ENCODE peak calls at places on chromosome 17, in ten cellular contexts. Z is neural progenitor cell, I is keratinocyte, A is A549, P is GM23248, J is Karpas-422, Y is MM.1S, V is PC-9, Q is K562, F is GM12878. K is an unnamed sample. For H3K4me1, the result is how much of the 10 kb centered on the place peaks cover.

GRCh38 chr17:82372063-82372590 is 562 bp downstream of the UTS2R start:
- DNase-seq in P (no peak), A (no peak), V (no peak), J (no peak), I (no peak), Z (no peak), F (no peak), Y (no peak), Q (no peak), K (no peak)

GRCh38 chr17:68491381-68491849 is 20.8 kb upstream of the PRKAR1A start:
- DNase-seq in Z (no peak), Q (peak), V (no peak), I (no peak), J (peak), Y (no peak), P (no peak), F (no peak), A (no peak), K (no peak)

GRCh38 chr17:17491546-17491988 is 4.6 kb downstream of the RASD1 start:
- DNase-seq in A (no peak), I (no peak), Y (no peak), J (no peak), F (no peak), Q (no peak), P (no peak), V (no peak), Z (no peak), K (no peak)

GRCh38 chr17:4609761-4610160 is 25.4 kb downstream of the SMTNL2 start:
- DNase-seq in J (no peak), Y (no peak), Z (no peak), V (no peak), P (no peak), Q (no peak), A (no peak), I (no peak), F (no peak), K (no peak)

GRCh38 chr17:76131692-76132573 is 9.1 kb downstream of the FOXJ1 start:
- DNase-seq in A (no peak), Z (no peak), Y (no peak), Q (no peak), P (no peak), F (no peak), J (no peak), I (peak), V (peak), K (peak)

GRCh38 chr17:82775033-82775823 is 23.4 kb downstream of the TBCD start:
- DNase-seq in J (peak), Z (peak), A (peak), P (peak), V (no peak), Q (peak), F (no peak), Y (no peak), I (no peak), K (no peak)

GRCh38 chr17:72514888-72515287 is 394.1 kb downstream of the SOX9 start:
- DNase-seq in A (no peak), V (no peak), P (peak), J (no peak), Q (no peak), F (no peak), Z (no peak), Y (no peak), I (no peak), K (no peak)

GRCh38 chr17:69967910-69968411 is 107.1 kb upstream of the KCNJ16 start:
- DNase-seq in I (no peak), Q (no peak), Z (no peak), P (peak), A (no peak), J (no peak), F (no peak), V (no peak), Y (no peak), K (peak)

GRCh38 chr17:73323622-73324455 is 12.0 kb upstream of the CDC42EP4 start:
- DNase-seq in F (no peak), I (no peak), Y (no peak), P (peak), A (no peak), J (no peak), V (no peak), Z (no peak), Q (no peak), K (peak)

GRCh38 chr17:49618112-49618611 is 42.5 kb downstream of the NXPH3 start:
- DNase-seq in J (no peak), Z (no peak), I (no peak), A (no peak), P (peak), Q (no peak), F (no peak), V (no peak), Y (no peak), K (peak)

GRCh38 chr17:80453980-80454556 is 22.3 kb downstream of the NPTX1 start:
- DNase-seq in F (no peak), Z (no peak), I (no peak), A (no peak), V (no peak), Y (no peak), P (no peak), Q (peak), J (no peak), K (no peak)

GRCh38 chr17:2406271-2406902 is 5.5 kb upstream of the MNT start:
- DNase-seq in Y (no peak), A (peak), P (peak), I (no peak), Z (peak), V (peak), Q (no peak), F (no peak), J (no peak), K (peak)

GRCh38 chr17:31448467-31449077 is 57.1 kb downstream of the RAB11FIP4 start:
- DNase-seq in Z (no peak), V (peak), J (no peak), Q (no peak), A (no peak), F (no peak), I (no peak), P (peak), Y (no peak), K (no peak)

GRCh38 chr17:34902761-34903325 is 58.4 kb downstream of the CCT6B start:
- DNase-seq in I (no peak), A (no peak), V (no peak), P (no peak), Y (no peak), Z (peak), J (no peak), Q (no peak), F (no peak), K (no peak)

GRCh38 chr17:49106366-49107210 is 26.0 kb upstream of the B4GALNT2 start:
- DNase-seq in A (peak), Q (peak), F (no peak), I (no peak), Y (no peak), J (no peak), Z (no peak), P (peak), V (peak), K (peak)

GRCh38 chr17:50798424-50799344 is 31.4 kb upstream of the ANKRD40CL start:
- DNase-seq in A (no peak), Q (no peak), V (no peak), I (peak), Y (no peak), P (no peak), F (no peak), Z (no peak), J (peak), K (peak)

GRCh38 chr17:27533068-27533397 is 76.8 kb downstream of the KSR1 start:
- DNase-seq in J (no peak), F (no peak), Y (no peak), A (no peak), V (no peak), I (no peak), Q (no peak), P (no peak), Z (no peak), K (no peak)

GRCh38 chr17:46071796-46072195 is 72.7 kb downstream of the STH start:
- DNase-seq in Z (peak), J (no peak), A (no peak), V (no peak), Q (no peak), I (no peak), F (no peak), Y (no peak), P (no peak), K (no peak)

GRCh38 chr17:4003501-4004421 is 39.5 kb upstream of the ATP2A3 start:
- DNase-seq in F (no peak), Y (no peak), J (no peak), P (peak), V (no peak), Z (peak), Q (no peak), I (no peak), A (no peak), K (no peak)

GRCh38 chr17:34318474-34318873 is 761 bp upstream of the CCL8 start:
- DNase-seq in J (peak), Q (peak), I (no peak), P (no peak), F (no peak), Y (peak), Z (peak), V (no peak), A (peak), K (no peak)

GRCh38 chr17:56358651-56359050 is 205.4 kb downstream of the ANKFN1 start:
- DNase-seq in F (no peak), P (no peak), I (peak), J (no peak), Q (no peak), V (no peak), Z (no peak), A (no peak), Y (no peak), K (peak)

GRCh38 chr17:4678448-4679026 is 25.4 kb downstream of the PELP1 start:
- DNase-seq in I (peak), Z (no peak), Y (no peak), A (peak), V (peak), P (peak), F (no peak), Q (peak), J (no peak), K (peak)

GRCh38 chr17:42531455-42532354 is 4.3 kb upstream of the NAGLU start:
- DNase-seq in Z (peak), J (peak), A (peak), V (no peak), P (peak), I (no peak), F (no peak), Y (peak), Q (peak), K (peak)
- H3K4me2 ChIP-seq in Z (peak), J (peak), A (peak), V (peak), P (peak), I (peak), F (peak), Y (peak), Q (peak), K (peak)

DNA sequence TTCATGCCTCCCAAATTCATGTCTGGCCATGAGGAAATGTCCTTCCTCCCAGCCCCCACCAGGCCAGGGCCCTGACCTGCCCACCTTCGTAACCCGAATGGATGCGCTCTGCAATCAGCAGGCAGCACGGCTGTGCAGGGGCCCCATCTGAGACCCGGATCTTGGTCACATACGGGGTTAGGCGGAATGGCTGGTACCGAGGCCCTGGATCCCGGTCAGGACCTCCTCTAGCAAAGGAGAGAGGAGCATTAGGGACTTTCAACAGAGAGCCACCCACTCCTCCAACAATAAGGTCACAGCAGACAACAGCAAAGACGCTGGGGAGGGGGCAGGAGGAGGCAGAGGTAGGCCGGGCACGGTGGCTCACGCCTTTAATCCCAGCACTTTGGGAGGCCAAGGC is 3.6 kb downstream of the PER1 start:
- DNase-seq in J (no peak), V (no peak), A (no peak), P (no peak), Z (no peak), Y (no peak), Q (no peak), I (no peak), F (no peak), K (no peak)
- H3K4me3 ChIP-seq in J (no peak), V (no peak), A (no peak), P (no peak), Z (no peak), Y (no peak), Q (no peak), I (no peak), F (no peak), K (no peak)

GRCh38 chr17:75130632-75131277 is 787 bp downstream of the NT5C start:
- DNase-seq in V (peak), J (peak), P (peak), I (no peak), Q (peak), A (peak), F (no peak), Z (peak), Y (no peak), K (peak)
- H3K4me1 ChIP-seq in V (under half), J (under half), P (under half), I (under half), Q (under half), A (under half), F (under half), Z (under half), Y (under half), K (under half)

GRCh38 chr17:44602390-44602789 is 45.1 kb downstream of the FZD2 start:
- DNase-seq in V (no peak), F (no peak), Q (no peak), I (no peak), P (no peak), Z (no peak), J (no peak), A (no peak), Y (no peak), K (no peak)

GRCh38 chr17:44598329-44598728 is 41.0 kb downstream of the FZD2 start:
- DNase-seq in P (no peak), Y (no peak), Z (no peak), A (no peak), V (no peak), J (no peak), F (no peak), Q (no peak), I (no peak), K (no peak)

GRCh38 chr17:44601574-44602372 is 44.5 kb downstream of the FZD2 start:
- DNase-seq in Q (no peak), Y (no peak), J (no peak), I (no peak), F (no peak), Z (no peak), V (no peak), A (no peak), P (peak), K (no peak)

GRCh38 chr17:44598932-44599297 is 41.6 kb downstream of the FZD2 start:
- DNase-seq in V (no peak), J (no peak), A (no peak), I (no peak), Z (no peak), Y (no peak), F (no peak), Q (no peak), P (no peak), K (no peak)

DNA sequence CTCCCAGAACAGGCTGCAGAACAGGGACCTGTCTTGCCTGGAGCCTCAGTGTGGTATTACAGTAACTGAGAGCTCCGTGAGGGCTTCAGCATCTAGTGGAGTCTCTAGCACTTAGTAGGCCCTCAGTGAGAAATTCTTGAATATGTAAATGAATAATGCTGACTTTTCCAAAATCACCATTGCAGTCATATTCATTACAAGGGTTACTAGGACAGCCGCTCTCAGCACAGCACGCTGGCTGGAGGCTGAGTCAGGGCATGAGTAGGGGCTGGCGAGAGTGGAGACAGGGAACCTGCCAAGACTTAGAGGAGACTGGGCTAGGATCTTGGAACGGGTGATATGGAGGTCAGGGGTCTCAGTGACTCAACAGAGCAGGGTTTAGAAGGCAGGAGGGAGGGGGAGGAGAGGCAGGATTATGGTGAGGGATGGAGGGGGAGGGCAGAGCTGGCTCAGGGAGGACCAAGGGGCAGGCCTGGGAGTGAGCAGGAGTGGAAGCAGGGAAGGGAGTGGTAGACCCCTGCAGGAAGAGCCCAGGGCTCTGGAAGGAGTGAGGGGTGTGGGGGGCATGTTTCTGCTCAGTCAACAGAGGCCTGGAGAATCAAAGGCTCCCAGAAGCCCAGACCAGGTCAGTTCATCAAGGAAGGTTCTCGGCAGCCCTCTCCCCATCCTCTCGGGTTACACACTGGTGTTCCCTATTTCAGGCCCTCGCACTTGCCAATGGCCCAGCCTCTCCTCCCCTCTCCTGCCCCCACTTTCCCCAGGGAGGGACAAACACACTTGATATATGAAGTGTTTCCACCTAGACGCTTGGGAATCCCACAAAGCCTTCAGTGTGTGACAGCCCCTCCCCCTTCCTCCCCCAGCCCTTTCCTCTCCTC is 42.3 kb downstream of the FZD2 start:
- DNase-seq in Q (peak), I (no peak), J (no peak), Z (peak), F (no peak), P (peak), A (peak), V (peak), Y (no peak), K (no peak)
- H3K4me2 ChIP-seq in Q (no peak), I (no peak), J (no peak), Z (peak), F (no peak), P (no peak), A (peak), V (peak), Y (no peak), K (no peak)

DNA sequence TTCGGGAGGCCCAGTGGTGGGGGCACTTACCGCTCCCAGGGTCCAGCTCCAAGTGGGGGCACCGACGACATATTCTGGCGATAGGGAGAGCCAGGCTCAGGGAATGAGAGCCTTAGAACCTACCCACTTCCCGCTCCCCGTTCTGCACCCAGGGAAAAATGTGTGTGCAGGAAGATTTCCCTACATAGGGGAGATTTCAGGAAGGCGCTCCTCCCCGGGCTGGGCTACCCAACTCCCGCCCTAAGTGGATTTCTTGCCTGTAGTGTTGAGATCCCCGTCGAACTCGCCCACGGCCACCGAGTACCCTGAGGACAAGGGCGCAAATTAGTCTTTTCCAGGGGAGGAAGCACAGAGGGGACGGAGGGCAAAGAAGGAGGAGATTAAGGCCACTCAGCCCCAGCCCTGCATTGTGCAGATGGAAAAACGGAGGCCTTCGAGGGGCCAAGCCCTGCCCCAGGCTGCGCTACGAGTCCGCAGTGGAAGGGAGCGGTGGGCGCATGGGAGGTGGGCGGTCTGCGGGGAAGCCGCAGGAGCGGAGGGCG is 5.1 kb downstream of the ITGA2B start:
- DNase-seq in V (no peak), P (no peak), Z (peak), Y (no peak), F (no peak), J (no peak), Q (no peak), A (no peak), I (no peak), K (no peak)
- H3K4me3 ChIP-seq in V (no peak), P (peak), Z (peak), Y (no peak), F (no peak), J (no peak), Q (no peak), A (no peak), I (no peak), K (no peak)

K was measured in mammary epithelial cell.